ENCODE peak calls at places on chromosomes 7 and 10, in four cellular contexts. F, R, A and K are unnamed samples.

GRCh38 chr7:159078911-159079270 is 65.8 kb downstream of the VIPR2 start:
- DNase-seq in F (no peak), R (no peak), A (no peak), K (no peak)

GRCh38 chr7:25945181-25945580 is 206.8 kb upstream of the NFE2L3 start:
- DNase-seq in F (no peak), R (no peak), A (no peak), K (no peak)

GRCh38 chr7:455110-455928 is 64.3 kb downstream of the PDGFA start:
- DNase-seq in F (no peak), R (no peak), A (no peak), K (peak)

GRCh38 chr10:71796749-71797405 is 23.6 kb upstream of the VSIR start:
- DNase-seq in F (no peak), R (no peak), A (no peak), K (no peak)

GRCh38 chr10:69367469-69367868 is 49.2 kb downstream of the TACR2 start:
- DNase-seq in F (no peak), R (no peak), A (no peak), K (no peak)

GRCh38 chr7:22586806-22587180 is 86.8 kb upstream of the STEAP1B start:
- DNase-seq in F (no peak), R (no peak), A (peak), K (peak)

GRCh38 chr7:77933394-77933793 is 134.8 kb downstream of the PHTF2 start:
- DNase-seq in F (no peak), R (no peak), A (peak), K (peak)

GRCh38 chr10:100306861-100307260 is 20.4 kb upstream of the BLOC1S2 start:
- DNase-seq in F (no peak), R (no peak), A (no peak), K (no peak)

GRCh38 chr10:96269438-96270300 is 1.7 kb downstream of the BLNK start:
- DNase-seq in F (no peak), R (no peak), A (no peak), K (no peak)

GRCh38 chr7:152176797-152177196 is 151.3 kb downstream of the GALNT11 start:
- DNase-seq in F (no peak), R (no peak), A (no peak), K (no peak)

GRCh38 chr10:90424730-90425129 is 433.1 kb downstream of the HTR7 start:
- DNase-seq in F (no peak), R (no peak), A (no peak), K (no peak)

GRCh38 chr7:139321071-139321745 is 19.9 kb upstream of the FMC1 start:
- DNase-seq in F (no peak), R (no peak), A (no peak), K (peak)

GRCh38 chr10:117754770-117755510 is 212.4 kb downstream of the EMX2 start:
- DNase-seq in F (no peak), R (no peak), A (no peak), K (no peak)

DNA sequence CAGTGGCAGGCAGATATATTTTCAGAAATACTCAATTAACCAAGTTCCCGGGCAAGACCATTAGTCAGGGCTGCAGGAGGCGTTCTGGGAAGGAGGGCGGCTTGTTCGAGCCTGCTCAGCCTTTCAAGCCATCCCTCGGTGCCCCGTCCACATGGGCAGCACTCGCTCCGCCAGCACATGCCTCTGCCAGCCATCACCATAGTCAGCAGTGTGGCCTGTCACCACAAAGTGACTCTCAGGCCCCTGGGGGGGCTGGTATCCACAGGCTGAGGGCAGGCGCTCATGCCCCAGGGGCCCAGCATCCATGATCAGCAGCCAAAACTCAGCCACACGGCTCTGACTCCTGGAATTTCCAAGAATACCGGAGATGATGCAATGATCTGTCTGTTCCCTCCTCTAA is 81.9 kb downstream of the CHST15 start:
- DNase-seq in F (no peak), R (no peak), A (no peak), K (no peak)
- H3K27ac ChIP-seq in F (no peak), R (no peak), A (no peak), K (no peak)

GRCh38 chr10:24357344-24358021 is 148.5 kb downstream of the KIAA1217 start:
- DNase-seq in F (no peak), R (no peak), A (no peak), K (no peak)
- H3K4me3 ChIP-seq in F (no peak), R (no peak), A (no peak), K (no peak)

GRCh38 chr10:61942997-61943457 is 41.5 kb downstream of the ARID5B start:
- DNase-seq in F (no peak), R (no peak), A (peak), K (peak)
- H3K27ac ChIP-seq in F (no peak), R (peak), A (peak), K (peak)

GRCh38 chr10:3106908-3107425 is 39.6 kb downstream of the PFKP start:
- DNase-seq in F (peak), R (no peak), A (peak), K (no peak)
- H3K4me3 ChIP-seq in F (no peak), R (no peak), A (no peak), K (no peak)

GRCh38 chr7:136063337-136063666 is 86.1 kb upstream of the MTPN start:
- DNase-seq in F (no peak), R (no peak), A (no peak), K (no peak)
- H3K27ac ChIP-seq in F (no peak), R (no peak), A (no peak), K (peak)

GRCh38 chr7:142408794-142409193 is 150.9 kb upstream of the PRSS58 start:
- DNase-seq in F (no peak), R (no peak), A (no peak), K (no peak)

GRCh38 chr7:142412551-142413193 is 154.8 kb upstream of the PRSS58 start:
- DNase-seq in F (no peak), R (no peak), A (peak), K (peak)

GRCh38 chr7:142405122-142405765 is 147.4 kb upstream of the PRSS58 start:
- DNase-seq in F (no peak), R (no peak), A (no peak), K (no peak)

GRCh38 chr7:142409471-142409870 is 151.6 kb upstream of the PRSS58 start:
- DNase-seq in F (no peak), R (no peak), A (no peak), K (no peak)

DNA sequence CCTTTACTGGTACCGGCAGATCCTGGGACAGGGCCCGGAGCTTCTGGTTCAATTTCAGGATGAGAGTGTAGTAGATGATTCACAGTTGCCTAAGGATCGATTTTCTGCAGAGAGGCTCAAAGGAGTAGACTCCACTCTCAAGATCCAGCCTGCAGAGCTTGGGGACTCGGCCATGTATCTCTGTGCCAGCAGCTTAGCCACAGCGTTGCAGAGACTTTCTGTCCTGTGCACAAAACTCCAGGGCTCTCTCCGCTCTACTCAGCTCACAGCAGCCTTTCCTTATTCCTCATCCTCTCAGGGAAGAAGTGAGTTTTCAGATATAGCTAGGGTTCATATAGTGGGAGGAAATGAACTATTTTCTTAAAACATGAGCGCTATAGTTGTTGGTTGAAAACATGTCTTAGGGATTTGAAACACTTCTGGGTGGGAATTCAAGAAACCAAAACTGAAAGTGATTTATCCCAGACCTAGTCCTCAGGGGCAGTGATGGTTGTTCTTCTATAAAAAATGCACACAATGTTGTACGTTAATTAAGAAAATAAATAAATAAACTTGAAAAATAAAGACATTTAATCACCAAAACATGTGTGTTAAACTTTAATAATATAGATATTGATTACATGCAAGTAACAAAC is 150.2 kb upstream of the PRSS58 start:
- DNase-seq in F (no peak), R (no peak), A (no peak), K (no peak)
- H3K4me3 ChIP-seq in F (peak), R (no peak), A (no peak), K (no peak)